ENCODE peak calls at places on chromosomes 7 and 10, in nine cellular contexts. K, D, X, Z, L, I, M, S and J are unnamed samples.
A peak's percentile ranks its signal among the peaks of the same experiment; 100 is the strongest.

GRCh38 chr7:75624134-75624832 is 114.5 kb downstream of the HIP1 start:
- DNase-seq in K (peak; percentile 82), X (no peak), D (peak; percentile 36), L (peak; percentile 64), I (no peak), M (no peak), S (no peak), Z (no peak), J (no peak)

GRCh38 chr10:90799172-90799571 is 58.7 kb downstream of the HTR7 start:
- DNase-seq in Z (no peak), X (no peak), I (no peak), M (no peak), S (no peak), L (no peak), D (no peak), K (no peak), J (no peak)

GRCh38 chr10:6386346-6386745 is 183.6 kb downstream of the PFKFB3 start:
- DNase-seq in K (no peak), S (no peak), I (no peak), D (no peak), L (no peak), X (no peak), Z (no peak), M (no peak), J (no peak)

GRCh38 chr7:143240323-143241168 is 18.7 kb downstream of the TAS2R40 start:
- DNase-seq in L (no peak), I (peak; percentile 58), X (peak; percentile 87), M (peak; percentile 89), K (peak; percentile 76), Z (peak; percentile 81), S (no peak), D (peak; percentile 69), J (peak; percentile 81)

GRCh38 chr7:135801045-135801693 is 52.6 kb upstream of the FAM180A start:
- DNase-seq in I (peak; percentile 51), X (peak; percentile 80), D (peak; percentile 38), M (peak; percentile 88), Z (peak; percentile 61), K (no peak), S (no peak), L (no peak), J (no peak)

GRCh38 chr10:72470670-72471069 is 116.0 kb upstream of the DNAJB12 start:
- DNase-seq in D (no peak), M (no peak), L (no peak), X (no peak), Z (no peak), I (no peak), S (no peak), K (no peak), J (no peak)

GRCh38 chr7:47405286-47405904 is 176.5 kb downstream of the TNS3 start:
- DNase-seq in Z (no peak), I (no peak), M (no peak), D (no peak), X (no peak), L (no peak), S (no peak), K (no peak), J (no peak)

GRCh38 chr10:77513783-77514331 is 123.8 kb downstream of the KCNMA1 start:
- DNase-seq in I (peak; percentile 92), D (peak; percentile 80), X (peak; percentile 100), Z (no peak), K (peak; percentile 93), S (no peak), M (peak; percentile 10), L (peak; percentile 93), J (peak; percentile 60)

GRCh38 chr10:14545827-14546226 is 215.1 kb upstream of the FRMD4A start:
- DNase-seq in S (no peak), I (peak; percentile 45), L (no peak), X (peak; percentile 72), Z (no peak), D (no peak), K (no peak), M (no peak), J (no peak)

GRCh38 chr7:26815452-26815851 is 48.9 kb downstream of the SKAP2 start:
- DNase-seq in M (no peak), K (no peak), S (no peak), I (no peak), D (no peak), L (no peak), Z (no peak), X (no peak), J (no peak)

GRCh38 chr10:87763086-87763861 is 54.8 kb downstream of the ATAD1 start:
- DNase-seq in M (no peak), L (no peak), K (no peak), D (no peak), X (no peak), Z (no peak), I (no peak), S (no peak), J (no peak)

GRCh38 chr10:123833170-123833850 is 58.3 kb downstream of the CPXM2 start:
- DNase-seq in L (no peak), Z (no peak), I (no peak), D (no peak), X (no peak), K (no peak), M (no peak), S (no peak), J (no peak)

GRCh38 chr7:148708026-148708685 is 9.5 kb downstream of the CUL1 start:
- DNase-seq in I (no peak), D (no peak), L (no peak), K (no peak), S (no peak), M (no peak), X (no peak), Z (no peak), J (no peak)

DNA sequence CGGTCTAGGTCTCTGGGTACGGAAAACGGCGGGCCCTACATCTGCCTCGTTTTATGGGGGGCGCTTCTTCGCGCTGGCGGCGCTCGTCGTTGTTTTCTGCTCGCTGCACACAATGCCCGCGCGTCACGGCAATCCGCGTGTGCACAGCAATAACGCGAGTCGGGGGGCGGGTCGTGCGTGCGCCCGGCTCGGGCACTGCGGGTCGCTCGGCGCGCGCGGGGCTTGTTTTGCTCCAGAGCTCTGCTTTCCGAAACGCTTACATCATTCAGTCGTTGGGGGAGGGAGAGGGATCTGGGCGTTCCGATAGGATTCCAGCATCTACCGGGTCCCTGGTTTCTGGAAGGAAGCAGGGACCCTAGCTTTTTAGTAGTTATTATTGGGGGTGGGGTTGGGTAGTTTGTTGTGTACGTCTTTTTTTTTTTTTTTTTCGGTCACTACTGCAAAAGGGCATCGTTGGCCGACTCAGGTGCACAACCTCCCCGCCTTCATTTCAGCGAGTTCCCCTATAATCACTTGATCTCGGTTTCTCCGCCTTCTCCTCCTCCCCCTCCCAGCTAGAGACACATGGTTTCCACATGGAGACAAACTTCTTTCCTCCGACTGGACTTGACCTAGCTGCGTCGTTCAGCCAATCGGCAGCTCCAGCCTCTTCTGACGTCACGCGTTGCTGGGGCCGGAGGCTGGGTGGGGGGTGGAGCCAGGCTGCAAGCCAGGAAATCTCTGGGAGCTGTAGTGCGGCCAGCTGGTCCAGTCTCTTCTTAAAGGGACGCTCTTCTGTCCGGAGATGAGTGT is 3.5 kb downstream of the MXI1 start:
- DNase-seq in S (peak; percentile 65), K (peak; percentile 99), L (peak; percentile 99), X (peak; percentile 95), I (peak; percentile 98), M (peak; percentile 99), D (peak; percentile 98), Z (peak; percentile 85), J (peak; percentile 99)
- H3K27me3 ChIP-seq in S (no peaks in the 10 kb centered on the region), K (no peaks in the 10 kb centered on the region), L (no peaks in the 10 kb centered on the region), X (no peaks in the 10 kb centered on the region), I (no peaks in the 10 kb centered on the region), M (peaks cover 82% of the 10 kb centered on the region), D (no peaks in the 10 kb centered on the region), Z (no peaks in the 10 kb centered on the region), J (no peaks in the 10 kb centered on the region)

GRCh38 chr7:35555934-35556333 is 139.0 kb downstream of the HERPUD2 start:
- DNase-seq in L (no peak), K (no peak), D (no peak), S (no peak), X (peak; percentile 80), M (no peak), I (peak; percentile 66), Z (no peak), J (no peak)
- H3K27ac ChIP-seq in L (no peak overlapping the region), K (no peak overlapping the region), D (no peak overlapping the region), S (no peak overlapping the region), X (no peak overlapping the region), M (no peak overlapping the region), I (no peak overlapping the region), Z (no peak overlapping the region), J (no peak overlapping the region)

GRCh38 chr7:3105856-3106255 is 62.2 kb upstream of the CARD11 start:
- DNase-seq in D (no peak), K (no peak), I (no peak), M (no peak), L (no peak), Z (no peak), S (no peak), X (no peak), J (no peak)

GRCh38 chr7:3107889-3108570 is 64.4 kb upstream of the CARD11 start:
- DNase-seq in I (peak; percentile 55), L (no peak), Z (no peak), S (no peak), K (no peak), X (peak; percentile 64), M (no peak), D (no peak), J (no peak)

GRCh38 chr7:3103614-3104399 is 60.1 kb upstream of the CARD11 start:
- DNase-seq in Z (no peak), K (no peak), D (no peak), L (no peak), S (no peak), I (no peak), M (no peak), X (no peak), J (no peak)

GRCh38 chr7:3107228-3107763 is 63.6 kb upstream of the CARD11 start:
- DNase-seq in S (no peak), K (no peak), I (no peak), L (no peak), M (no peak), X (peak; percentile 3), Z (no peak), D (no peak), J (no peak)

GRCh38 chr7:3106353-3106752 is 62.7 kb upstream of the CARD11 start:
- DNase-seq in Z (no peak), I (no peak), X (peak; percentile 28), K (no peak), D (no peak), M (no peak), L (no peak), S (no peak), J (no peak)
- H3K4me3 ChIP-seq in Z (no peak overlapping the region), I (no peak overlapping the region), X (no peak overlapping the region), K (no peak overlapping the region), D (no peak overlapping the region), M (no peak overlapping the region), L (no peak overlapping the region), S (no peak overlapping the region), J (no peak overlapping the region)

DNA sequence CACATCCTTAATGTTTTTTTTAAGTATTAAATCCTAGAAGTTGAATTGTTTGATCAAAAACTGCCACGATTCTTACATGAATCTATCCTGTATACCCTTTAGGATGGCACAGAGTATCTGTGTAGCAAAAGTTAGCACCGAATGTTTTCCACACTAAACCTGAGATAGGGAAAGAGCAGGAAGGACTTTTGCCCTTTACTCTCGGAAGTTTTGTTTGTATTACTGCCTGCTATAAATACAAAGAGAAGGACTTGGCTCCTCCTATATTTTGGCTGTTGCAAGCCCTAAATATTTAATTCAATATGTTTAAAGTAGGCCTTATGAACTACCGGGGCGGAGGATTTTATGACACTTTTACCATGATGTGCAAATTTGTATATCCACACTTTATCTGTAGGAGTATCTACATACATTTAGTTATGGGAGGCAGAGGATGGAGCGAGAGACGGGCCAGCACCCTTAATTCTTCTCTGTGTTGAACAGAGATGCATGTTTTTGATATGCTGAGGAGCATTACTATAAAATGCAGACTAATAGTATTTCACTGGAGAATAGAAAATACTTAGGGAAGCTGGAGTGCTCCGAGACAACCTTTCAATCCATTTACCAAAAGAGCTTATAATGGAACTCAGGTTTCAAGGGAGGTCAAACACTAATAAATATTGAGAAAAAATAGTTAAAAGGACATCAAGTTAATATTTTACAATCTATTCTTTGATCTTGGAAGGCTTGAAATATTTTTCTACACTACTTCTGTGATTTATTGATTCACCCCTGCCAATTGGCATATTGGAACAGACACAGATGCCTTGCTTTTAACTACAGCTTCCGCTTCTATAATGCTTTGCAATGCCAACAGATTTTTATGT is 97.4 kb downstream of the CHN2 start:
- DNase-seq in K (no peak), S (no peak), Z (no peak), X (no peak), L (no peak), M (no peak), D (no peak), I (no peak), J (no peak)
- H3K27me3 ChIP-seq in K (no peaks in the 10 kb centered on the region), S (no peaks in the 10 kb centered on the region), Z (no peaks in the 10 kb centered on the region), X (no peaks in the 10 kb centered on the region), L (no peaks in the 10 kb centered on the region), M (no peaks in the 10 kb centered on the region), D (no peaks in the 10 kb centered on the region), I (no peaks in the 10 kb centered on the region), J (no peaks in the 10 kb centered on the region)